ENCODE peak calls at places on chromosomes 13 and 19, in ten cellular contexts. J is cardiac fibroblast; G is neural crest cell; H is stimulated activated CD8-positive, alpha-beta memory T cell treated with anti-CD3 and anti-CD28 coated beads, Interleukin-15, amount 100 ng/mL, for 4 hours; K is activated naive CD4-positive, alpha-beta T cell; N is heart right ventricle; R is LHCN-M2; U is transverse colon; Z is fibroblast of lung; P is HTR-8/SVneo. O is an unnamed sample.

GRCh38 chr19:11187409-11187808 is 9.9 kb downstream of the KANK2 start:
- DNase-seq in Z (no peak), H (no peak), K (no peak), N (no peak), J (no peak), P (no peak), R (no peak), G (no peak), U (no peak), O (no peak)

GRCh38 chr13:50511877-50512332 is 331.6 kb downstream of the DLEU7 start:
- DNase-seq in R (no peak), H (no peak), J (no peak), N (no peak), U (peak), Z (no peak), G (no peak), P (no peak), K (no peak), O (no peak)

GRCh38 chr13:107865643-107866006 is 349.7 kb downstream of the LIG4 start:
- DNase-seq in G (no peak), R (no peak), H (no peak), P (no peak), N (no peak), J (no peak), K (no peak), Z (peak), U (no peak), O (no peak)

GRCh38 chr19:5296021-5296420 is 44.6 kb downstream of the PTPRS start:
- DNase-seq in J (no peak), R (no peak), Z (no peak), H (no peak), N (no peak), U (no peak), G (no peak), K (no peak), P (no peak), O (no peak)

GRCh38 chr13:100280681-100281080 is 191.8 kb downstream of the PCCA start:
- DNase-seq in G (no peak), K (no peak), U (no peak), R (peak), N (no peak), P (no peak), Z (peak), J (peak), H (no peak), O (peak)

GRCh38 chr13:33206425-33206824 is 79.1 kb downstream of the STARD13 start:
- DNase-seq in R (peak), G (no peak), Z (peak), N (no peak), J (peak), K (no peak), H (no peak), U (no peak), P (no peak), O (no peak)

GRCh38 chr19:317710-318508 is 26.7 kb downstream of the MIER2 start:
- DNase-seq in R (no peak), H (no peak), U (no peak), P (no peak), Z (no peak), K (no peak), G (no peak), J (no peak), N (no peak), O (no peak)

GRCh38 chr19:14320253-14320652 is 61.0 kb upstream of the ADGRE5 start:
- DNase-seq in P (no peak), R (no peak), U (no peak), K (no peak), N (no peak), J (no peak), G (no peak), Z (no peak), H (no peak), O (no peak)

GRCh38 chr13:28678809-28679208 is 19.9 kb downstream of the POMP start:
- DNase-seq in P (no peak), J (no peak), U (no peak), K (no peak), N (no peak), G (no peak), Z (no peak), H (no peak), R (no peak), O (no peak)

GRCh38 chr13:30696278-30697176 is 38.8 kb upstream of the ALOX5AP start:
- DNase-seq in K (no peak), N (no peak), G (no peak), H (no peak), J (no peak), R (no peak), Z (peak), P (no peak), U (peak), O (no peak)

GRCh38 chr19:40165362-40165937 is 25.8 kb upstream of the MAP3K10 start:
- DNase-seq in R (peak), G (peak), J (peak), P (peak), K (peak), N (peak), Z (peak), U (peak), H (peak), O (no peak)

GRCh38 chr13:51697855-51698254 is 106.1 kb downstream of the DHRS12 start:
- DNase-seq in P (no peak), H (no peak), K (no peak), J (peak), U (no peak), R (no peak), N (no peak), G (no peak), Z (no peak), O (no peak)

GRCh38 chr19:46704379-46705076 is 12.4 kb downstream of the PRKD2 start:
- DNase-seq in R (peak), G (peak), Z (no peak), H (peak), J (peak), K (peak), U (peak), P (peak), N (peak), O (no peak)

GRCh38 chr13:66553391-66553790 is 676.7 kb downstream of the PCDH9 start:
- DNase-seq in P (no peak), J (peak), K (no peak), U (no peak), R (no peak), N (no peak), G (no peak), Z (peak), H (no peak), O (no peak)

GRCh38 chr19:51493776-51494175 is 7.8 kb downstream of the SIGLEC12 start:
- DNase-seq in R (no peak), P (no peak), U (no peak), Z (no peak), N (no peak), G (no peak), H (no peak), J (no peak), K (no peak), O (no peak)

GRCh38 chr19:14113762-14114414 is 3.7 kb downstream of the PRKACA start:
- DNase-seq in H (no peak), G (peak), J (no peak), R (no peak), K (peak), U (peak), N (peak), Z (no peak), P (no peak), O (no peak)

GRCh38 chr13:31207630-31208549 is 8.1 kb downstream of the B3GLCT start:
- DNase-seq in P (no peak), G (no peak), U (no peak), J (peak), N (peak), R (no peak), Z (peak), H (no peak), K (no peak), O (no peak)

GRCh38 chr19:48329167-48329891 is 4.0 kb downstream of the EMP3 start:
- DNase-seq in U (peak), P (no peak), G (no peak), N (no peak), R (peak), Z (peak), H (no peak), K (no peak), J (peak), O (no peak)

O was measured in epithelial cell of prostate.